ENCODE peak calls at places on chromosomes 11 and 22, in four cellular contexts. P is naive thymus-derived CD8-positive, alpha-beta T cell; N is effector memory CD8-positive, alpha-beta T cell; R is HepG2. F is an unnamed sample.

GRCh38 chr11:106959386-106959785 is 58.9 kb downstream of the GUCY1A2 start:
- DNase-seq in N (no peak), R (no peak), P (no peak), F (no peak)

GRCh38 chr22:36773935-36774334 is 2.0 kb downstream of the IFT27 start:
- DNase-seq in N (no peak), P (no peak), R (no peak), F (no peak)

GRCh38 chr11:70338594-70338993 is 59.7 kb upstream of the CTTN start:
- DNase-seq in N (no peak), P (no peak), R (no peak), F (no peak)

GRCh38 chr11:83510530-83511449 is 224.6 kb upstream of the CCDC90B start:
- DNase-seq in P (no peak), N (no peak), R (no peak), F (no peak)

GRCh38 chr11:64238999-64239398 is 1.9 kb upstream of the FKBP2 start:
- DNase-seq in R (no peak), P (no peak), N (no peak), F (no peak)

GRCh38 chr22:44407404-44408226 is 90.4 kb downstream of the RTL6 start:
- DNase-seq in N (no peak), P (no peak), R (no peak), F (no peak)

GRCh38 chr11:330307-330693 is 9.6 kb upstream of the IFITM3 start:
- DNase-seq in R (no peak), P (no peak), N (no peak), F (no peak)

GRCh38 chr11:66616379-66617147 is at the start of gene RBM14:
- DNase-seq in R (peak), P (peak), N (peak), F (peak)

GRCh38 chr11:28144808-28145207 is 36.6 kb downstream of the METTL15 start:
- DNase-seq in P (no peak), N (no peak), R (no peak), F (no peak)

GRCh38 chr11:130691581-130691980 is 224.7 kb downstream of the SNX19 start:
- DNase-seq in P (no peak), R (no peak), N (no peak), F (no peak)

GRCh38 chr22:31896472-31896871 is 47.9 kb upstream of the YWHAH start:
- DNase-seq in N (no peak), P (no peak), R (no peak), F (no peak)

GRCh38 chr11:32935462-32936029 is 42.9 kb downstream of the QSER1 start:
- DNase-seq in N (no peak), R (no peak), P (no peak), F (no peak)

F was measured in effector memory CD4-positive, alpha-beta T cell.